ENCODE peak calls at places on chromosomes 5 and 9, in six cellular contexts. T, H, Q, E, P and N are unnamed samples.

GRCh38 chr5:66814146-66814991 is 218.2 kb downstream of the MAST4 start:
- DNase-seq in T (peak; percentile 5), H (peak; percentile 42), Q (peak; percentile 21), E (no peak), P (peak; percentile 32), N (peak; percentile 9)

GRCh38 chr9:120612218-120612617 is 32.3 kb upstream of the CDK5RAP2 start:
- DNase-seq in T (no peak), H (no peak), Q (no peak), E (no peak), P (no peak), N (no peak)

GRCh38 chr5:54415896-54416640 is 39.4 kb upstream of the HSPB3 start:
- DNase-seq in T (no peak), H (no peak), Q (no peak), E (no peak), P (no peak), N (no peak)

GRCh38 chr5:127320032-127320945 is 29.7 kb downstream of the MEGF10 start:
- DNase-seq in T (peak; percentile 58), H (no peak), Q (no peak), E (no peak), P (no peak), N (no peak)

GRCh38 chr5:147406636-147407035 is 103.2 kb downstream of the DPYSL3 start:
- DNase-seq in T (no peak), H (no peak), Q (no peak), E (no peak), P (no peak), N (no peak)

GRCh38 chr9:19241728-19242127 is 11.2 kb downstream of the DENND4C start:
- DNase-seq in T (no peak), H (no peak), Q (no peak), E (no peak), P (no peak), N (no peak)

GRCh38 chr9:123524866-123525265 is 168.9 kb downstream of the CRB2 start:
- DNase-seq in T (no peak), H (peak; percentile 25), Q (no peak), E (no peak), P (no peak), N (no peak)

GRCh38 chr9:135048046-135048757 is 39.3 kb upstream of the OLFM1 start:
- DNase-seq in T (no peak), H (no peak), Q (no peak), E (no peak), P (no peak), N (no peak)

GRCh38 chr5:137488974-137489373 is 10.2 kb downstream of the SPOCK1 start:
- DNase-seq in T (no peak), H (no peak), Q (no peak), E (no peak), P (no peak), N (no peak)

GRCh38 chr9:123997665-123998277 is 13.8 kb upstream of the LHX2 start:
- DNase-seq in T (peak; percentile 81), H (no peak), Q (no peak), E (peak; percentile 62), P (no peak), N (no peak)

GRCh38 chr9:30524311-30524710 is 1860.1 kb upstream of the ACO1 start:
- DNase-seq in T (no peak), H (no peak), Q (no peak), E (no peak), P (no peak), N (no peak)

GRCh38 chr9:15150939-15151338 is 156.1 kb downstream of the TTC39B start:
- DNase-seq in T (no peak), H (no peak), Q (no peak), E (no peak), P (no peak), N (no peak)

GRCh38 chr9:76649894-76650293 is 114.3 kb upstream of the PCA3 start:
- DNase-seq in T (no peak), H (no peak), Q (no peak), E (no peak), P (no peak), N (no peak)

GRCh38 chr5:124870070-124870469 is 123.6 kb upstream of the ZNF608 start:
- DNase-seq in T (no peak), H (no peak), Q (no peak), E (no peak), P (no peak), N (no peak)

GRCh38 chr9:27335088-27335487 is 38.1 kb upstream of the EQTN start:
- DNase-seq in T (no peak), H (no peak), Q (no peak), E (no peak), P (no peak), N (no peak)

GRCh38 chr9:121704281-121704680 is 52.8 kb downstream of the DAB2IP start:
- DNase-seq in T (no peak), H (no peak), Q (no peak), E (no peak), P (no peak), N (no peak)

GRCh38 chr9:35553670-35554543 is 51.2 kb upstream of the TESK1 start:
- DNase-seq in T (peak; percentile 8), H (peak; percentile 62), Q (peak; percentile 51), E (peak; percentile 72), P (peak; percentile 63), N (no peak)

GRCh38 chr9:94928696-94929372 is 202.3 kb downstream of the AOPEP start:
- DNase-seq in T (no peak), H (peak; percentile 50), Q (no peak), E (no peak), P (peak; percentile 72), N (no peak)

GRCh38 chr9:110546411-110546871 is 33.1 kb downstream of the SVEP1 start:
- DNase-seq in T (no peak), H (no peak), Q (no peak), E (no peak), P (peak; percentile 13), N (no peak)
- TF ChIP-seq POLR2AphosphoS5 in T (no peak), H (no peak), Q (no peak), E (no peak), P (no peak), N (no peak)

GRCh38 chr9:37187713-37188439 is 67.5 kb downstream of the ZCCHC7 start:
- DNase-seq in T (peak; percentile 75), H (no peak), Q (no peak), E (no peak), P (no peak), N (no peak)
- TF ChIP-seq TAF1 in T (no peak), H (no peak), Q (no peak), E (no peak), P (no peak), N (no peak)

GRCh38 chr5:118987988-118988945 is at the start of gene DTWD2:
- DNase-seq in T (peak; percentile 81), H (peak; percentile 91), Q (peak; percentile 88), E (peak; percentile 99), P (peak; percentile 92), N (peak; percentile 83)
- TF ChIP-seq POLR2A in T (peak; percentile 83), H (peak; percentile 87), Q (peak; percentile 24), E (peak; percentile 85), P (peak; percentile 60), N (peak; percentile 23)

DNA sequence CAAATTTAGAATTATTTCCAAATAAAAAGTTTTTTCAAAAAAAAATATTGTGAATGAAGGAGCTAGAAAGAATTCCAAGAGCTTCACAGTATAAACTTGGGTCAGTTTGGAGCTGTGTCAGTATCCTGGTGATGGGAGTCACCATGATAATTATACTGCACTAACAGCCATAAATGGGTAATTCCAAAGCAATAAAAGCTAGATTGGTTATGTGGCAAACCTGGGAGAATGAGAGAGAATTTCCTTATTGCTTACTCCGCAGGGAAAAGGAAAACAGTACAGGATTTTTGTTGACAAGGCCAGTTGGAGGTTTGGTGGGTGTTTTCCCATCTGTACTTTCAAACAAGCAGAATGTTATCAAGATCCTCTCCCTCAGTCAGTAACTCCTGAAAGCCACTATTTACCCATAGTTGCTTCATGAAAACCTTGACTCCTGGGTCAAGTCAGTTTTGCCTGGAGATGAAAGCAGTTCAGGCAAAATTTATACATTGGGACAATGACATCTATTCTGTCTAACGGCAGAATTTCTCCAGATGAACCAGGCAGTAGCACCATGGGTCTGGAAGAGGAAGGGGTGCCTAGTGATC is 26.4 kb downstream of the IL9 start:
- DNase-seq in T (no peak), H (no peak), Q (no peak), E (no peak), P (peak; percentile 65), N (no peak)
- TF ChIP-seq POLR2AphosphoS5 in T (no peak), H (no peak), Q (no peak), E (no peak), P (no peak), N (no peak)

GRCh38 chr5:50856720-50857119 is 190.3 kb downstream of the PARP8 start:
- DNase-seq in T (peak; percentile 20), H (no peak), Q (no peak), E (no peak), P (no peak), N (no peak)
- TF ChIP-seq TAF1 in T (no peak), H (no peak), Q (no peak), E (no peak), P (no peak), N (no peak)

GRCh38 chr5:135391123-135391868 is 7.7 kb downstream of the MACROH2A1 start:
- DNase-seq in T (no peak), H (no peak), Q (no peak), E (no peak), P (peak; percentile 10), N (no peak)
- TF ChIP-seq POLR2A in T (no peak), H (no peak), Q (no peak), E (no peak), P (no peak), N (no peak)

DNA sequence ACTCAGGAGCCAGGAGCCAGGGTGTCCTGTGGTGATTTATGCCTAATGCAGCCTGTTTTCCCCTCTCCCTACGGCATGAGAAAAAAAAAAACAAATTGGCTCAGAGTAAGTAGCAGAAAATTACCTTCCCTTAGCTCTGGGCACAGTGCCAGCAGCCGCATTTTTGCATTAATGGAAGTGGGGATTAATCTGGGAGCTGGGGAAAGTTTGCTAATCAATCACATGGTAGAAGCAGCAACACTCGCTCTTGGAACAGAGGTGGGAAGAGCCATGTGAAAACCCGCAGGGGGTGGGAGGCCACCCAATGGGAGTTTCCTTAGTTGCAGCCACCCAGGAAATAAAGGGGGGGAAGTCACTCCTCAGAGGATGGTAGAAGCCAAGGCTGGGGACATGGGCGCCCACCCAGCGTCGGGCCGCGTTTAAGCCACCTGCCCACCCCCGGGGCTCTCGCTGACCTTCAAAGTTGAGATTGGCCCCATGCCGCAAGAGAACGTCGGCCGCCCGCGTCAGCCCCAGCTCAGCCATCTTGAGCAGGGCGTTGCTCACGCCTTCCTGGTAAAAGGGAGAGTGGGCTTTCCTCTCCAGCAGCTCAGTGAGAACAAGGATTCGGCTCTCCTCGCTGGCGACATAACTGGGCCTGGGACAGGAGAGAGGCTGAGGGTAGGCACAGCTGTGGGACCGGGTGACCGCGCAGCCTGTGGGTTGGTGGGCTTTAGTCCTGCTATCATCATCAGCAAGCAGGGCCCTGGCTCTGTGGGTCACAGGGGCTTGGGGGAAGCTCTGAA is 1.7 kb downstream of the ASB6 start:
- DNase-seq in T (no peak), H (no peak), Q (no peak), E (no peak), P (no peak), N (no peak)
- TF ChIP-seq POLR2AphosphoS5 in T (no peak), H (no peak), Q (no peak), E (no peak), P (no peak), N (no peak)

DNA sequence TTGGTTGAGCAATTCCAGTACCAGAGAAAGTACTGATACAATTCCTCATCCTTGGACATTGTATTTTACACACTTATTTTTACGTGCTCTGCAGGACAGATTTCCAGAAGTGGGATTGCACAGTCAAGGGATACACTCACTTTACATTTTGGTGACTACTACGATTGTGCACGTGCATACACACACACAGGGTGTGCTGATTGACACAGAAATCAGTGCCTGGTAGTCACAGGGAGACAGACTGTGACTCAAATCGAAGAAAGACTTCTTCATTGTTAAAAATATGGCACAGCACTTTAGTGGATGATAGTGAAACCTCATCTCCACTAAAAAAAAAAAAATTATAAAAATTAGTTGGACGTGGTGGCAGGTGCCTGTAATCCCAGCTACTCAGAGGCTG is 1.5 kb downstream of the GARIN3 start:
- DNase-seq in T (no peak), H (no peak), Q (no peak), E (no peak), P (no peak), N (no peak)
- TF ChIP-seq TAF1 in T (no peak), H (no peak), Q (no peak), E (no peak), P (no peak), N (no peak)